ENCODE peak calls at places on chromosomes 5 and 9, in eight cellular contexts. S is CD8-positive, alpha-beta T cell; T is astrocyte of the cerebellum; R is HL-60; P is NCI-H1694 treated with DMSO at 0.1 percent for 48 hours; G is caudate nucleus; A is GM13976; W is stomach. Y is an unnamed sample.
A peak's percentile ranks its signal among the peaks of the same experiment; 100 is the strongest.

GRCh38 chr5:139181835-139182452 is 16.2 kb downstream of the SIL1 start:
- DNase-seq in S (no peak), T (no peak), R (no peak), P (no peak), G (no peak), A (no peak), W (no peak), Y (no peak)

GRCh38 chr9:21434202-21435014 is 5.8 kb upstream of the IFNA1 start:
- DNase-seq in S (peak; percentile 45), T (peak; percentile 69), R (no peak), P (peak; percentile 52), G (peak; percentile 16), A (peak; percentile 15), W (peak; percentile 63), Y (no peak)

GRCh38 chr5:171750316-171750788 is 35.3 kb upstream of the SMIM23 start:
- DNase-seq in S (no peak), T (no peak), R (no peak), P (no peak), G (no peak), A (no peak), W (no peak), Y (no peak)

GRCh38 chr9:103798620-103799019 is 295.5 kb upstream of the SMC2 start:
- DNase-seq in S (no peak), T (peak; percentile 55), R (no peak), P (no peak), G (no peak), A (peak; percentile 46), W (no peak), Y (no peak)

GRCh38 chr5:114305402-114306207 is 56.3 kb upstream of the KCNN2 start:
- DNase-seq in S (no peak), T (peak; percentile 3), R (no peak), P (peak; percentile 11), G (no peak), A (no peak), W (no peak), Y (no peak)

GRCh38 chr9:82584349-82584846 is 478.5 kb downstream of the RASEF start:
- DNase-seq in S (no peak), T (no peak), R (no peak), P (no peak), G (no peak), A (no peak), W (no peak), Y (no peak)

GRCh38 chr9:3473402-3473801 is 52.4 kb downstream of the RFX3 start:
- DNase-seq in S (no peak), T (no peak), R (no peak), P (no peak), G (no peak), A (peak; percentile 13), W (no peak), Y (no peak)

GRCh38 chr5:98602534-98603112 is 170.8 kb upstream of the RGMB start:
- DNase-seq in S (no peak), T (no peak), R (no peak), P (no peak), G (no peak), A (no peak), W (no peak), Y (no peak)

GRCh38 chr9:17531642-17532254 is 47.1 kb upstream of the SH3GL2 start:
- DNase-seq in S (no peak), T (peak; percentile 43), R (no peak), P (peak; percentile 28), G (no peak), A (peak; percentile 52), W (peak; percentile 61), Y (no peak)

GRCh38 chr9:129650680-129651235 is 8.8 kb upstream of the ASB6 start:
- DNase-seq in S (no peak), T (no peak), R (no peak), P (no peak), G (no peak), A (no peak), W (no peak), Y (no peak)

GRCh38 chr9:23741304-23741800 is 84.7 kb downstream of the ELAVL2 start:
- DNase-seq in S (no peak), T (no peak), R (no peak), P (no peak), G (no peak), A (no peak), W (no peak), Y (no peak)

GRCh38 chr5:83467315-83468044 is 4.1 kb upstream of the VCAN start:
- DNase-seq in S (no peak), T (no peak), R (no peak), P (no peak), G (no peak), A (no peak), W (no peak), Y (no peak)

GRCh38 chr5:14414615-14415515 is 166.7 kb upstream of the OTULINL start:
- DNase-seq in S (peak; percentile 27), T (no peak), R (no peak), P (no peak), G (no peak), A (peak; percentile 71), W (no peak), Y (no peak)

GRCh38 chr5:110768138-110768845 is 29.5 kb downstream of the SLC25A46 start:
- DNase-seq in S (no peak), T (no peak), R (no peak), P (no peak), G (no peak), A (no peak), W (no peak), Y (no peak)

GRCh38 chr9:109238677-109239076 is 71.6 kb upstream of the FRRS1L start:
- DNase-seq in S (no peak), T (no peak), R (no peak), P (peak; percentile 22), G (no peak), A (no peak), W (no peak), Y (no peak)

GRCh38 chr9:99998266-99998665 is 91.8 kb downstream of the STX17 start:
- DNase-seq in S (no peak), T (no peak), R (no peak), P (no peak), G (no peak), A (no peak), W (no peak), Y (peak; percentile 8)

GRCh38 chr5:107100121-107100520 is 570.6 kb downstream of the EFNA5 start:
- DNase-seq in S (no peak), T (no peak), R (no peak), P (no peak), G (no peak), A (no peak), W (no peak), Y (no peak)

GRCh38 chr5:67538343-67538670 is 341.7 kb upstream of the CD180 start:
- DNase-seq in S (no peak), T (no peak), R (no peak), P (no peak), G (no peak), A (no peak), W (no peak), Y (no peak)

GRCh38 chr9:124124729-124125589 is 113.4 kb downstream of the LHX2 start:
- DNase-seq in S (no peak), T (no peak), R (no peak), P (no peak), G (no peak), A (no peak), W (no peak), Y (no peak)

GRCh38 chr5:167294861-167295685 is 996.4 kb upstream of the WWC1 start:
- DNase-seq in S (no peak), T (peak; percentile 88), R (no peak), P (no peak), G (no peak), A (no peak), W (no peak), Y (no peak)

GRCh38 chr5:61916621-61917620 is 389.1 kb upstream of the KIF2A start:
- DNase-seq in S (no peak), T (no peak), R (no peak), P (no peak), G (no peak), A (no peak), W (no peak), Y (no peak)

GRCh38 chr9:126162611-126163381 is 163.8 kb upstream of the MVB12B start:
- DNase-seq in S (no peak), T (no peak), R (no peak), P (no peak), G (no peak), A (peak; percentile 8), W (peak; percentile 15), Y (no peak)

GRCh38 chr9:104795082-104795481 is 31.2 kb downstream of the NIPSNAP3B start:
- DNase-seq in S (no peak), T (no peak), R (no peak), P (no peak), G (no peak), A (no peak), W (no peak), Y (no peak)

GRCh38 chr9:122265265-122265900 is 701 bp downstream of the MRRF start:
- DNase-seq in S (peak; percentile 16), T (no peak), R (peak; percentile 50), P (no peak), G (no peak), A (peak; percentile 60), W (no peak), Y (no peak)

GRCh38 chr5:59222687-59223511 is 640.0 kb downstream of the RAB3C start:
- DNase-seq in S (no peak), T (no peak), R (no peak), P (peak; percentile 77), G (no peak), A (no peak), W (no peak), Y (no peak)

GRCh38 chr5:42612997-42613396 is 143.6 kb upstream of the CCDC152 start:
- DNase-seq in S (no peak), T (peak; percentile 60), R (no peak), P (no peak), G (no peak), A (no peak), W (no peak), Y (no peak)

GRCh38 chr9:127021664-127022337 is 100.6 kb downstream of the ANGPTL2 start:
- DNase-seq in S (no peak), T (peak; percentile 83), R (no peak), P (peak; percentile 90), G (peak; percentile 72), A (no peak), W (peak; percentile 47), Y (peak; percentile 72)

GRCh38 chr9:135957431-135957830 is 3.7 kb downstream of the UBAC1 start:
- DNase-seq in S (no peak), T (no peak), R (no peak), P (no peak), G (no peak), A (no peak), W (no peak), Y (no peak)